ENCODE peak calls at places on chromosomes 11 and 22, in eight cellular contexts. One of them, this sample, is unnamed.

GRCh38 chr11:105937738-105938137 is 84.3 kb downstream of the MSANTD4 start:
- DNase-seq in epithelial cell of esophagus: no peak
- DNase-seq in fibroblast of lung: peak; percentile 39
- DNase-seq in osteoblast: no peak
- DNase-seq in stomach: no peak
- DNase-seq in HFF-Myc: peak; percentile 42
- DNase-seq in PC-3: no peak
- DNase-seq in fibroblast of pulmonary artery: peak; percentile 46
- DNase-seq in this sample: peak; percentile 33

GRCh38 chr11:22558638-22559037 is 67.0 kb downstream of the FANCF start:
- DNase-seq in fibroblast of lung: peak; percentile 6
- DNase-seq in epithelial cell of esophagus: no peak
- DNase-seq in osteoblast: no peak
- DNase-seq in stomach: no peak
- DNase-seq in HFF-Myc: no peak
- DNase-seq in fibroblast of pulmonary artery: peak; percentile 37
- DNase-seq in PC-3: no peak
- DNase-seq in this sample: no peak

GRCh38 chr22:48530666-48531065 is 1297.0 kb downstream of the BRD1 start:
- DNase-seq in osteoblast: no peak
- DNase-seq in PC-3: no peak
- DNase-seq in epithelial cell of esophagus: no peak
- DNase-seq in fibroblast of lung: no peak
- DNase-seq in stomach: no peak
- DNase-seq in HFF-Myc: no peak
- DNase-seq in fibroblast of pulmonary artery: no peak
- DNase-seq in this sample: no peak

GRCh38 chr11:48172818-48173609 is 43.6 kb upstream of the OR4B1 start:
- DNase-seq in osteoblast: peak; percentile 69
- DNase-seq in PC-3: peak; percentile 74
- DNase-seq in epithelial cell of esophagus: peak; percentile 58
- DNase-seq in HFF-Myc: peak; percentile 35
- DNase-seq in fibroblast of pulmonary artery: peak; percentile 77
- DNase-seq in stomach: peak; percentile 62
- DNase-seq in fibroblast of lung: peak; percentile 71
- DNase-seq in this sample: peak; percentile 62

GRCh38 chr11:130904380-130904779 is 11.9 kb downstream of the SNX19 start:
- DNase-seq in PC-3: peak; percentile 45
- DNase-seq in osteoblast: peak; percentile 54
- DNase-seq in fibroblast of pulmonary artery: peak; percentile 42
- DNase-seq in stomach: no peak
- DNase-seq in fibroblast of lung: peak; percentile 42
- DNase-seq in epithelial cell of esophagus: peak; percentile 24
- DNase-seq in HFF-Myc: no peak
- DNase-seq in this sample: peak; percentile 25

GRCh38 chr22:46281866-46282678 is 14.3 kb downstream of the TTC38 start:
- DNase-seq in HFF-Myc: no peak
- DNase-seq in osteoblast: peak; percentile 68
- DNase-seq in PC-3: no peak
- DNase-seq in fibroblast of lung: no peak
- DNase-seq in epithelial cell of esophagus: no peak
- DNase-seq in stomach: no peak
- DNase-seq in fibroblast of pulmonary artery: no peak
- DNase-seq in this sample: no peak

GRCh38 chr22:39110631-39111561 is 13.9 kb downstream of the APOBEC3H start:
- DNase-seq in osteoblast: no peak
- DNase-seq in fibroblast of lung: no peak
- DNase-seq in fibroblast of pulmonary artery: no peak
- DNase-seq in HFF-Myc: no peak
- DNase-seq in epithelial cell of esophagus: peak; percentile 91
- DNase-seq in PC-3: peak; percentile 32
- DNase-seq in stomach: no peak
- DNase-seq in this sample: peak; percentile 69

GRCh38 chr11:70397336-70397982 is 870 bp upstream of the CTTN start:
- DNase-seq in PC-3: no peak
- DNase-seq in stomach: no peak
- DNase-seq in HFF-Myc: no peak
- DNase-seq in epithelial cell of esophagus: no peak
- DNase-seq in fibroblast of lung: peak; percentile 29
- DNase-seq in osteoblast: peak; percentile 27
- DNase-seq in fibroblast of pulmonary artery: peak; percentile 42
- DNase-seq in this sample: no peak

GRCh38 chr11:61538636-61538961 is 30.1 kb downstream of the LRRC10B start:
- DNase-seq in fibroblast of pulmonary artery: no peak
- DNase-seq in stomach: no peak
- DNase-seq in osteoblast: no peak
- DNase-seq in PC-3: no peak
- DNase-seq in fibroblast of lung: no peak
- DNase-seq in epithelial cell of esophagus: no peak
- DNase-seq in HFF-Myc: no peak
- DNase-seq in this sample: no peak

GRCh38 chr11:128904303-128904871 is 13.2 kb downstream of the KCNJ5 start:
- DNase-seq in fibroblast of lung: no peak
- DNase-seq in PC-3: no peak
- DNase-seq in osteoblast: no peak
- DNase-seq in epithelial cell of esophagus: no peak
- DNase-seq in fibroblast of pulmonary artery: no peak
- DNase-seq in HFF-Myc: no peak
- DNase-seq in stomach: no peak
- DNase-seq in this sample: no peak

GRCh38 chr22:29912605-29913398 is 29.8 kb downstream of the MTMR3 start:
- DNase-seq in stomach: no peak
- DNase-seq in osteoblast: peak; percentile 58
- DNase-seq in fibroblast of lung: peak; percentile 92
- DNase-seq in fibroblast of pulmonary artery: peak; percentile 86
- DNase-seq in HFF-Myc: peak; percentile 84
- DNase-seq in PC-3: peak; percentile 81
- DNase-seq in epithelial cell of esophagus: peak; percentile 14
- DNase-seq in this sample: no peak

GRCh38 chr11:129637473-129637872 is 178.2 kb upstream of the TMEM45B start:
- DNase-seq in osteoblast: no peak
- DNase-seq in stomach: no peak
- DNase-seq in fibroblast of lung: peak; percentile 35
- DNase-seq in epithelial cell of esophagus: peak; percentile 88
- DNase-seq in HFF-Myc: no peak
- DNase-seq in fibroblast of pulmonary artery: no peak
- DNase-seq in PC-3: peak; percentile 74
- DNase-seq in this sample: peak; percentile 80

GRCh38 chr11:115676206-115676605 is 172.0 kb upstream of the CADM1 start:
- DNase-seq in HFF-Myc: no peak
- DNase-seq in epithelial cell of esophagus: no peak
- DNase-seq in PC-3: no peak
- DNase-seq in fibroblast of lung: no peak
- DNase-seq in osteoblast: no peak
- DNase-seq in fibroblast of pulmonary artery: no peak
- DNase-seq in stomach: no peak
- DNase-seq in this sample: no peak

GRCh38 chr22:20212754-20213699 is 55.1 kb downstream of the RTN4R start:
- DNase-seq in fibroblast of lung: no peak
- DNase-seq in osteoblast: no peak
- DNase-seq in HFF-Myc: no peak
- DNase-seq in epithelial cell of esophagus: no peak
- DNase-seq in stomach: no peak
- DNase-seq in fibroblast of pulmonary artery: no peak
- DNase-seq in PC-3: no peak
- DNase-seq in this sample: no peak

GRCh38 chr11:72391638-72392423 is 42.5 kb downstream of the CLPB start:
- DNase-seq in PC-3: no peak
- DNase-seq in stomach: no peak
- DNase-seq in fibroblast of lung: no peak
- DNase-seq in HFF-Myc: no peak
- DNase-seq in osteoblast: no peak
- DNase-seq in epithelial cell of esophagus: no peak
- DNase-seq in fibroblast of pulmonary artery: no peak
- DNase-seq in this sample: no peak

GRCh38 chr11:17458268-17458667 is 18.4 kb downstream of the ABCC8 start:
- DNase-seq in stomach: no peak
- DNase-seq in epithelial cell of esophagus: no peak
- DNase-seq in fibroblast of lung: no peak
- DNase-seq in osteoblast: peak; percentile 57
- DNase-seq in PC-3: no peak
- DNase-seq in HFF-Myc: no peak
- DNase-seq in fibroblast of pulmonary artery: no peak
- DNase-seq in this sample: no peak

DNA sequence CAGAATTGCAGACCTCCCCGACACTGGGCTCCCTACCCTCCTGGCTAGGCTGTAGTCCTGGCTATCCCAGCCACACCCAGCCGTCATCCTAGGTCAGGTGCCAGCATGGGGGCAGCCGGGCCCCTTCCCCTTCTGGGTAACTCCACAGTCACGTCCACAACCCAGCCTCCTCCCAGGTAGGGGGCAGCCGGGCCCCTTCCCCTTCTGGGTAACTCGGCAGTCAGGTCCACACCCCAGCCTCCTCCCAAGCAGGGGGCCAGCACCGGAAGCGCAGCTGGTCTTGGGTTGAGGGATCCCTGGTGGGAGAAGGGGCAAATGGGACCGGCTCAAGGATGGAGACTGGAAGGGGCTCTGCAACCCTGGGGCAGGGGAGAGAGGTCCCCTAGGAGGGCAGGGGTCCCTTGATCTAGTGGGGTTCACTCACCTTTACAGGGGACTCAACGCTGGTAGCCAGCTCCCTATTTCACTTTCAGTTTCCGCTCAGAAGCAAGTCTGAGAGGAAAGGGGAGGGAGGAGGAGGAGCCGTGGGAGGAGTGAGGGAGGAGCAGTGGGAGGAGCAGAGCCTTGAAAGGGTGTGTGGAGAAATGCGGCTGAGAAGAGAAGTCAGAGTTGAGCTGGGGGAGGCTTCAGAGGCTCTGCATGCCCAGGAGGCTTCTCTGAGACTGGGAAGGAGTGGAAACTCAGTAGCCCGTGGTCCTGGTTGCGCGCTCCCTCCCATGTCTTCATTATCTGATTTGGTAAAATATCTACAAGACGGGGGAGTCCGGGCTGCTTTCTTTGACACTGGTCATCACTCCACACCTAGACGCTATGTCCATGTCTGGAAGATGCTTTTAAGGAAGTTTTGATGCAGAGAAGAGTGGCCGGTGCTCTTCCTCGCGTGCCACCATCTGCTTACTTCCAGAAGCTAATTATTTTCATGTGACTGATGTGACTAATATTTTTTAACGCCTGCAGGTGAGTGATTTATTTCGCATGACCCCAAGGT is at the start of gene TRIM21:
- DNase-seq in stomach: peak; percentile 87
- DNase-seq in osteoblast: peak; percentile 91
- DNase-seq in fibroblast of lung: peak; percentile 83
- DNase-seq in fibroblast of pulmonary artery: peak; percentile 88
- DNase-seq in epithelial cell of esophagus: peak; percentile 87
- DNase-seq in PC-3: peak; percentile 79
- DNase-seq in HFF-Myc: peak; percentile 81
- DNase-seq in this sample: peak; percentile 93
- TF ChIP-seq CTCF in stomach: no peak
- TF ChIP-seq CTCF in osteoblast: no peak
- TF ChIP-seq CTCF in fibroblast of lung: no peak
- TF ChIP-seq CTCF in fibroblast of pulmonary artery: no peak
- TF ChIP-seq CTCF in epithelial cell of esophagus: no peak
- TF ChIP-seq CTCF in PC-3: no peak
- TF ChIP-seq CTCF in HFF-Myc: no peak
- TF ChIP-seq CTCF in this sample: no peak

GRCh38 chr22:24521791-24522245 is 26.7 kb downstream of the UPB1 start:
- DNase-seq in fibroblast of pulmonary artery: peak; percentile 71
- DNase-seq in fibroblast of lung: peak; percentile 52
- DNase-seq in HFF-Myc: no peak
- DNase-seq in stomach: peak; percentile 76
- DNase-seq in PC-3: peak; percentile 83
- DNase-seq in epithelial cell of esophagus: peak; percentile 96
- DNase-seq in osteoblast: peak; percentile 87
- DNase-seq in this sample: peak; percentile 79

GRCh38 chr22:24529898-24530297 is 25.0 kb downstream of the GUCD1 start:
- DNase-seq in HFF-Myc: no peak
- DNase-seq in fibroblast of lung: no peak
- DNase-seq in epithelial cell of esophagus: no peak
- DNase-seq in stomach: no peak
- DNase-seq in fibroblast of pulmonary artery: no peak
- DNase-seq in PC-3: no peak
- DNase-seq in osteoblast: no peak
- DNase-seq in this sample: no peak

GRCh38 chr22:24526191-24526590 is 28.7 kb downstream of the GUCD1 start:
- DNase-seq in osteoblast: no peak
- DNase-seq in stomach: no peak
- DNase-seq in HFF-Myc: no peak
- DNase-seq in fibroblast of lung: no peak
- DNase-seq in epithelial cell of esophagus: no peak
- DNase-seq in PC-3: no peak
- DNase-seq in fibroblast of pulmonary artery: no peak
- DNase-seq in this sample: no peak

GRCh38 chr22:24523873-24524272 is 28.7 kb downstream of the UPB1 start:
- DNase-seq in PC-3: no peak
- DNase-seq in osteoblast: peak; percentile 74
- DNase-seq in fibroblast of pulmonary artery: peak; percentile 53
- DNase-seq in fibroblast of lung: no peak
- DNase-seq in stomach: peak; percentile 32
- DNase-seq in HFF-Myc: no peak
- DNase-seq in epithelial cell of esophagus: no peak
- DNase-seq in this sample: no peak

GRCh38 chr22:24525416-24526037 is 29.4 kb downstream of the GUCD1 start:
- DNase-seq in epithelial cell of esophagus: peak; percentile 68
- DNase-seq in PC-3: peak; percentile 62
- DNase-seq in stomach: peak; percentile 78
- DNase-seq in fibroblast of pulmonary artery: peak; percentile 70
- DNase-seq in fibroblast of lung: peak; percentile 71
- DNase-seq in HFF-Myc: peak; percentile 73
- DNase-seq in osteoblast: peak; percentile 92
- DNase-seq in this sample: peak; percentile 83
- TF ChIP-seq CTCF in epithelial cell of esophagus: peak; percentile 94
- TF ChIP-seq CTCF in PC-3: peak; percentile 86
- TF ChIP-seq CTCF in stomach: peak; percentile 73
- TF ChIP-seq CTCF in fibroblast of pulmonary artery: peak; percentile 95
- TF ChIP-seq CTCF in fibroblast of lung: peak; percentile 92
- TF ChIP-seq CTCF in HFF-Myc: peak; percentile 90
- TF ChIP-seq CTCF in osteoblast: peak; percentile 94
- TF ChIP-seq CTCF in this sample: peak; percentile 72

DNA sequence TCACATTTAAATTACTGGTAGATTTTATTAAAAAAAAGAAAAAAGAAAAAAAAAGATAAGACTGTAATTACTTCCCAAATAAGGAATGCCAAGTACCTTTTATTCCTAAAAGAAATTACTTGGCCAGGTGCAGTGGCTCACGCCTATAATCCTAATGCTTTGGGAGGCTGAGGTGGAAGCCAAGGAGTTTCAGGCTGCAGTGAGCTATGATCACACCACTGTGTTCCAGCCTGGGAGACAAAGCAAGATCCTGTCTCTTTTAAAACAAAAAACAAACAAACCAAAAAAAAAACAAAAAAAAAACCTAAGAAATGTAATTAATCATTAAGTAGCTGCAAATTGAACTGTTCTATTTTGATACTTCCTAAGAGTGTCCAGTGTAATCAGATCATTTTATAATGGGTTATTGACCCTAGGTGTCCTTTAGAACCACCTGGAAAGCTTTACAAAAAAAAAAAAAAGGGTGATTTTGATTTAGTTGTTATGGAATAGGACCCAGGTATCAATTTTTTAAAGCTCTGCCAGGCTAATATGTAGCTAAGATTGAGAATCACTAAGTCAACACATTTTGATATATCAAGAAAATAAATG is 10.8 kb downstream of the LIN7C start:
- DNase-seq in HFF-Myc: no peak
- DNase-seq in fibroblast of pulmonary artery: no peak
- DNase-seq in fibroblast of lung: no peak
- DNase-seq in PC-3: no peak
- DNase-seq in epithelial cell of esophagus: no peak
- DNase-seq in stomach: no peak
- DNase-seq in osteoblast: no peak
- DNase-seq in this sample: no peak
- TF ChIP-seq CTCF in HFF-Myc: no peak
- TF ChIP-seq CTCF in fibroblast of pulmonary artery: no peak
- TF ChIP-seq CTCF in fibroblast of lung: no peak
- TF ChIP-seq CTCF in PC-3: no peak
- TF ChIP-seq CTCF in epithelial cell of esophagus: no peak
- TF ChIP-seq CTCF in stomach: no peak
- TF ChIP-seq CTCF in osteoblast: no peak
- TF ChIP-seq CTCF in this sample: no peak

GRCh38 chr22:49724893-49725489 is 102.7 kb downstream of the BRD1 start:
- DNase-seq in stomach: peak; percentile 40
- DNase-seq in fibroblast of pulmonary artery: peak; percentile 37
- DNase-seq in epithelial cell of esophagus: peak; percentile 13
- DNase-seq in osteoblast: peak; percentile 97
- DNase-seq in fibroblast of lung: peak; percentile 12
- DNase-seq in HFF-Myc: no peak
- DNase-seq in PC-3: peak; percentile 67
- DNase-seq in this sample: no peak
- TF ChIP-seq CTCF in stomach: no peak
- TF ChIP-seq CTCF in fibroblast of pulmonary artery: peak; percentile 48
- TF ChIP-seq CTCF in epithelial cell of esophagus: peak; percentile 27
- TF ChIP-seq CTCF in osteoblast: peak; percentile 44
- TF ChIP-seq CTCF in fibroblast of lung: peak; percentile 13
- TF ChIP-seq CTCF in HFF-Myc: peak; percentile 41
- TF ChIP-seq CTCF in PC-3: peak; percentile 61
- TF ChIP-seq CTCF in this sample: no peak

This sample was measured in MCF 10A.